ENCODE peak calls at places on chromosomes 4 and X, in nine cellular contexts. Z is right cardiac atrium; N is CD4-positive, alpha-beta memory T cell; C is dorsolateral prefrontal cortex; D is pancreas; E is brain microvascular endothelial cell; T is stomach; V is tibial nerve; I is Peyer's patch. S is an unnamed sample.

GRCh38 chr4:165767671-165768070 is 105.4 kb upstream of the TLL1 start:
- DNase-seq in Z (no peak), N (no peak), C (no peak), D (no peak), E (no peak), T (no peak), V (no peak), I (no peak), S (no peak)

GRCh38 chr4:128831526-128832252 is 22.2 kb downstream of the JADE1 start:
- DNase-seq in Z (no peak), N (no peak), C (no peak), D (no peak), E (peak; percentile 69), T (no peak), V (no peak), I (no peak), S (no peak)

GRCh38 chr4:113838421-113838820 is 76.9 kb upstream of the CAMK2D start:
- DNase-seq in Z (no peak), N (no peak), C (no peak), D (no peak), E (no peak), T (no peak), V (no peak), I (no peak), S (no peak)

GRCh38 chrX:41468647-41469323 is 21.6 kb downstream of the NYX start:
- DNase-seq in Z (no peak), N (no peak), C (no peak), D (no peak), E (no peak), T (peak; percentile 33), V (no peak), I (no peak), S (no peak)

GRCh38 chrX:73562458-73562857 is 539 bp upstream of the CHIC1 start:
- DNase-seq in Z (no peak), N (no peak), C (no peak), D (no peak), E (no peak), T (no peak), V (no peak), I (no peak), S (no peak)

GRCh38 chrX:64186974-64187761 is 18.3 kb downstream of the AMER1 start:
- DNase-seq in Z (peak; percentile 23), N (no peak), C (no peak), D (no peak), E (no peak), T (no peak), V (no peak), I (no peak), S (no peak)

GRCh38 chr4:41143721-41144379 is 70.5 kb downstream of the APBB2 start:
- DNase-seq in Z (no peak), N (no peak), C (no peak), D (no peak), E (no peak), T (no peak), V (no peak), I (no peak), S (no peak)

GRCh38 chr4:169810325-169811323 is 52.9 kb upstream of the HPF1 start:
- DNase-seq in Z (no peak), N (peak; percentile 56), C (no peak), D (peak; percentile 24), E (peak; percentile 82), T (no peak), V (peak; percentile 75), I (no peak), S (peak; percentile 11)

GRCh38 chr4:153735901-153736461 is 23.8 kb downstream of the RNF175 start:
- DNase-seq in Z (no peak), N (no peak), C (no peak), D (no peak), E (no peak), T (no peak), V (no peak), I (no peak), S (no peak)

GRCh38 chrX:25003066-25003849 is 12.5 kb downstream of the ARX start:
- DNase-seq in Z (no peak), N (no peak), C (no peak), D (no peak), E (no peak), T (no peak), V (no peak), I (no peak), S (no peak)

GRCh38 chr4:76406070-76406469 is 14.9 kb downstream of the CCDC158 start:
- DNase-seq in Z (no peak), N (no peak), C (no peak), D (no peak), E (no peak), T (no peak), V (no peak), I (no peak), S (no peak)

GRCh38 chrX:65985922-65986588 is 53.8 kb downstream of the VSIG4 start:
- DNase-seq in Z (peak; percentile 17), N (peak; percentile 55), C (no peak), D (peak; percentile 25), E (peak; percentile 31), T (no peak), V (peak; percentile 17), I (no peak), S (peak; percentile 4)

GRCh38 chr4:1490906-1491629 is 84.8 kb upstream of the NKX1-1 start:
- DNase-seq in Z (no peak), N (no peak), C (peak; percentile 38), D (no peak), E (no peak), T (no peak), V (no peak), I (peak; percentile 42), S (no peak)

DNA sequence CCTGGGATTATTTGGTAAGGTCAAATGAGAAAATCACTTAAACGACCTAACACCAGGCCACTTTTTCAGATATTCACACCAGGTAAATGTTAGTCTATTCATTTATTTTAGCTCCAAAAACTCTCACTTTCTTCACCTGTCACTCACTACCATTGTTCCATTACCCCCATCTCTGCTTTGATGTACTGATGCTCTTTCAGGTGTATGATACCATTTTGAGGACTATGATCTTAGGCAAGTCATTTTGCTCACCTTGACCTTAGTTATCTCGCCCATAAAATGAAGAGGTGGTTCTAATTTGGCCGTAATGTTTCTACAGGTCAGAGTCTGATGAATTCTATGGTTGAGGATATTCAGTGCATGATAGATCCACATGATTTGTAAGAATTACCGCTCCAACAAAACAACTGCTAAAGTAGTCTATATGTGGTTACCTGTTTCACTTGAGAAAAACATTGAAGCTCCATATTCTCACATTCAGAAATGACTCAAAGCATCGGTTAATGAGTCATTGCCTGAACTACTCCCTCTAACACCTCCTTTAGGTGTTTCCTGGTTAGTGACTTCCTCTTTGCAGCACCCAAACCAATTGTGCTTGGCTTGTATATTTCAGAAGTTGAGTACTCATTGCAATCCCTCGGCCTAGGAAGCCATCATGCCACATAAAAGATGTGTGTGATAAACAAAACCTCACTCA is 4.5 kb downstream of the DTHD1 start:
- DNase-seq in Z (no peak), N (peak; percentile 77), C (no peak), D (no peak), E (no peak), T (no peak), V (no peak), I (no peak), S (no peak)
- H3K27ac ChIP-seq in Z (no peak overlapping the region), N (peak overlapping the region; percentile 74), C (no peak overlapping the region), D (no peak overlapping the region), E (no peak overlapping the region), T (no peak overlapping the region), V (peak overlapping the region; percentile 75), I (peak overlapping the region; percentile 74), S (peak overlapping the region; percentile 3)

GRCh38 chr4:71487324-71487677 is 148.5 kb downstream of the SLC4A4 start:
- DNase-seq in Z (no peak), N (no peak), C (no peak), D (no peak), E (no peak), T (no peak), V (no peak), I (no peak), S (no peak)

DNA sequence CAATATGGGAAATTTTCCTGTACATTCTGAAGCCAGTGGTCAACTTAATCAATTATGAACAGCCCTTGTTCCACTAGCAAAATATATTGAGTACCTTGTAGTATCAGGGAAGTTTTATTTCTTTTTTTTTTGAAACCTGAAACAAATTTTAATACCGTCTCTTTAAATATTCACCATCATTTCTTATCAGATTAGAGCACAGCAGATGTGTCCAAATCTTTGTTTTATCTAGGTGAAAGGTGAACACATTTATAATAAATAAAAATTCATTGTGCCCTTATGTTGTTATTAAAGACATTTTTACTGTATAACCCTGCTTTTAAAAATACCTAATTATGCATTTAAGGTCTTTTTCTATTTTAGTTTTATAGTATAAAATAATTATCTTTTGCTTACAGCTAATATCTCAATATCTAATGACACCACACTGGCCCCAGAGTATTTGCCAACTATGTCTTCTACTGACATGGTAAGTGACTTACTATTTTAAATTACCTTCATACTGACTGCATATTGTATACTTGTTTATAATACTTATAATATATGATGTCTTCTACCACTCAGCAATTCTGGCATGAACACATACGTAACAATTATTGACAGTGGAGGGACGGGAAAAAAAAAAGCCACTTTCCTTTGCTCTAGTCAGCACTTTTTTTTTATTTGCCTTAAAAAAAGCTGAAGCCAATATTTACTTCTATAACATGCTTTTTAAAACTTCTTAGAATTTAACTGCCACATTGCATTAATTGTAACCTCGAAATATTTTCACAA is 147.9 kb downstream of the SLC4A4 start:
- DNase-seq in Z (no peak), N (no peak), C (no peak), D (no peak), E (no peak), T (no peak), V (no peak), I (no peak), S (no peak)
- H3K27ac ChIP-seq in Z (no peak overlapping the region), N (no peak overlapping the region), C (no peak overlapping the region), D (no peak overlapping the region), E (no peak overlapping the region), T (no peak overlapping the region), V (no peak overlapping the region), I (no peak overlapping the region), S (no peak overlapping the region)

GRCh38 chr4:2932951-2933565 is 30.1 kb downstream of the NOP14 start:
- DNase-seq in Z (peak; percentile 48), N (peak; percentile 36), C (peak; percentile 45), D (no peak), E (no peak), T (peak; percentile 38), V (no peak), I (peak; percentile 62), S (no peak)
- H3K27ac ChIP-seq in Z (no peak overlapping the region), N (peak overlapping the region; percentile 70), C (peak overlapping the region; percentile 61), D (peak overlapping the region; percentile 60), E (no peak overlapping the region), T (peak overlapping the region; percentile 84), V (peak overlapping the region; percentile 95), I (peak overlapping the region; percentile 85), S (peak overlapping the region; percentile 66)

DNA sequence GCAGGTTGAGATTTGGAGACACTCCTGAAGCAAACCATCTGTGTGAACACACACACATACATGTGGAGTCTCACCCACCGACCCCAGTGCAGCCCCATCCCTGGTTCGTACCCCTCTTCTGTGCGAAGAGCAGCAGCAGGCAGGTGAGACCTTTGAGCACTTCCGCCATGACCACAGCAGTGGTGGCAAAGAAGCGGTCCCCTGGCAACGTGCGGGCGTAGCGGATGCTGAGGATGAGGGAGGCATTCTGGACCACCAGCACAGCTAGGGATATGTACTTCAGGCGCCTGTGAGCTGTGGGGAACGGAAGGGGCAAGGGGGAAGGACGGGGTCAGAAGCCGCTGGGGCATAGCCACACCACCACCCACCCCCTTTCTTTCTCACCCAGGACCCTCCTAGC is 1.7 kb downstream of the SLC35A2 start:
- DNase-seq in Z (no peak), N (no peak), C (no peak), D (no peak), E (no peak), T (no peak), V (no peak), I (no peak), S (no peak)
- H3K27ac ChIP-seq in Z (no peak overlapping the region), N (no peak overlapping the region), C (no peak overlapping the region), D (no peak overlapping the region), E (no peak overlapping the region), T (no peak overlapping the region), V (no peak overlapping the region), I (no peak overlapping the region), S (no peak overlapping the region)

S was measured in substantia nigra.